ENCODE peak calls at places on chromosomes 2 and 18, in four cellular contexts. T is mesendoderm, O is NT2/D1, B is WTC11. P is an unnamed sample.

GRCh38 chr18:63152791-63153190 is 166.8 kb downstream of the BCL2 start:
- DNase-seq in T (no peak), O (no peak), B (no peak), P (no peak)

GRCh38 chr2:28366496-28367282 is 26.0 kb upstream of the FOSL2 start:
- DNase-seq in T (peak; percentile 84), O (no peak), B (no peak), P (no peak)

GRCh38 chr18:55024568-55024967 is 65.3 kb upstream of the CCDC68 start:
- DNase-seq in T (no peak), O (no peak), B (no peak), P (no peak)

GRCh38 chr2:65612654-65613053 is 180.3 kb upstream of the SPRED2 start:
- DNase-seq in T (no peak), O (no peak), B (no peak), P (no peak)

GRCh38 chr18:501406-501714 is 859 bp upstream of the COLEC12 start:
- DNase-seq in T (peak; percentile 35), O (no peak), B (no peak), P (no peak)

GRCh38 chr18:6940451-6940970 is 177.1 kb downstream of the LAMA1 start:
- DNase-seq in T (no peak), O (no peak), B (no peak), P (no peak)

GRCh38 chr2:67054725-67055124 is 342.4 kb upstream of the ETAA1 start:
- DNase-seq in T (no peak), O (no peak), B (no peak), P (no peak)

GRCh38 chr18:36809590-36810381 is 19.0 kb downstream of the TPGS2 start:
- DNase-seq in T (peak; percentile 82), O (no peak), B (peak; percentile 17), P (peak; percentile 69)

GRCh38 chr2:138244400-138245001 is 257.1 kb upstream of the SPOPL start:
- DNase-seq in T (peak; percentile 33), O (no peak), B (no peak), P (no peak)

GRCh38 chr2:168480825-168481585 is 24.9 kb downstream of the CERS6 start:
- DNase-seq in T (no peak), O (no peak), B (no peak), P (no peak)

GRCh38 chr2:179546656-179547055 is 282.0 kb upstream of the SESTD1 start:
- DNase-seq in T (no peak), O (no peak), B (no peak), P (no peak)

GRCh38 chr2:41199320-41199719 is 747.4 kb upstream of the SLC8A1 start:
- DNase-seq in T (no peak), O (no peak), B (no peak), P (no peak)

GRCh38 chr2:1516798-1517060 is 103.5 kb downstream of the TPO start:
- DNase-seq in T (no peak), O (no peak), B (peak; percentile 8), P (no peak)

GRCh38 chr2:178871536-178871935 is 64.3 kb upstream of the TTN start:
- DNase-seq in T (no peak), O (no peak), B (no peak), P (no peak)

GRCh38 chr18:58186258-58186948 is 142.4 kb downstream of the NEDD4L start:
- DNase-seq in T (peak; percentile 82), O (no peak), B (no peak), P (no peak)

GRCh38 chr2:88265352-88265960 is 95.3 kb downstream of the THNSL2 start:
- DNase-seq in T (no peak), O (no peak), B (no peak), P (no peak)

GRCh38 chr2:110644357-110644756 is 33.5 kb downstream of the BUB1 start:
- DNase-seq in T (no peak), O (no peak), B (no peak), P (no peak)

GRCh38 chr2:263774-264492 is at the start of gene SH3YL1:
- DNase-seq in T (peak; percentile 53), O (no peak), B (peak; percentile 63), P (no peak)

GRCh38 chr2:189517847-189518535 is 62.6 kb downstream of the SLC40A1 start:
- DNase-seq in T (no peak), O (no peak), B (no peak), P (no peak)

GRCh38 chr2:109427661-109428091 is 186.1 kb downstream of the SEPTIN10 start:
- DNase-seq in T (no peak), O (no peak), B (no peak), P (no peak)

GRCh38 chr2:127365211-127365643 is 22.5 kb downstream of the MAP3K2 start:
- DNase-seq in T (peak; percentile 40), O (no peak), B (no peak), P (no peak)

GRCh38 chr2:5285891-5286290 is 406.3 kb upstream of the SOX11 start:
- DNase-seq in T (no peak), O (no peak), B (no peak), P (no peak)

GRCh38 chr18:12911025-12911927 is 27.2 kb upstream of the PTPN2 start:
- DNase-seq in T (peak; percentile 4), O (no peak), B (peak; percentile 63), P (no peak)

GRCh38 chr2:113103958-113104627 is 23.3 kb upstream of the IL1RN start:
- DNase-seq in T (no peak), O (no peak), B (no peak), P (no peak)

GRCh38 chr2:47299555-47299954 is 103.4 kb upstream of the MSH2 start:
- DNase-seq in T (peak; percentile 73), O (no peak), B (no peak), P (no peak)

GRCh38 chr2:206831442-206831995 is 66.1 kb downstream of the FASTKD2 start:
- DNase-seq in T (peak; percentile 18), O (no peak), B (no peak), P (no peak)

GRCh38 chr2:25247792-25248512 is 79.6 kb upstream of the POMC start:
- DNase-seq in T (no peak), O (no peak), B (no peak), P (no peak)

GRCh38 chr2:219274392-219274921 is 4.7 kb upstream of the DNAJB2 start:
- DNase-seq in T (peak; percentile 98), O (peak; percentile 80), B (no peak), P (no peak)

GRCh38 chr2:233000886-233001750 is 11.9 kb downstream of the NGEF start:
- DNase-seq in T (no peak), O (no peak), B (no peak), P (no peak)

GRCh38 chr18:45836242-45837215 is 11.1 kb downstream of the SIGLEC15 start:
- DNase-seq in T (no peak), O (no peak), B (no peak), P (no peak)

GRCh38 chr2:180980943-180981898 is 816 bp downstream of the UBE2E3 start:
- DNase-seq in T (no peak), O (no peak), B (no peak), P (peak; percentile 61)

GRCh38 chr2:123732563-123732962 is 292.5 kb upstream of the CNTNAP5 start:
- DNase-seq in T (peak; percentile 20), O (no peak), B (no peak), P (no peak)

GRCh38 chr2:119064567-119064966 is 94.0 kb downstream of the C1QL2 start:
- DNase-seq in T (no peak), O (no peak), B (no peak), P (no peak)

GRCh38 chr2:151156431-151156830 is 105.2 kb downstream of the RBM43 start:
- DNase-seq in T (no peak), O (no peak), B (no peak), P (no peak)

P was measured in midbrain.